ENCODE peak calls at places on chromosomes 11 and 22, in eight cellular contexts. R is HCT116, U is HepG2, Y is GM23338, D is K562, L is SK-N-SH, F is Panc1, H is GM12878. S is an unnamed sample.

GRCh38 chr11:5291207-5291838 is 10.4 kb downstream of the OR51B4 start:
- DNase-seq in U (peak), H (no peak), D (peak), L (peak), Y (peak), F (peak), R (peak), S (peak)

GRCh38 chr11:111838054-111838453 is 33.3 kb downstream of the ALG9 start:
- DNase-seq in F (no peak), U (no peak), L (no peak), Y (no peak), H (no peak), D (no peak), R (no peak), S (no peak)

GRCh38 chr11:75223954-75224643 is 16.5 kb upstream of the TPBGL start:
- DNase-seq in H (no peak), D (peak), Y (peak), R (no peak), U (peak), L (no peak), F (no peak), S (no peak)

GRCh38 chr11:93518081-93518480 is 25.1 kb downstream of the SMCO4 start:
- DNase-seq in H (no peak), D (no peak), Y (no peak), R (no peak), U (no peak), L (no peak), F (no peak), S (no peak)

GRCh38 chr11:1227551-1228182 is 4.8 kb downstream of the MUC5B start:
- DNase-seq in H (no peak), D (peak), L (peak), F (no peak), U (no peak), Y (no peak), R (no peak), S (no peak)

GRCh38 chr11:9285850-9286587 is 20.9 kb upstream of the DENND5A start:
- DNase-seq in L (no peak), R (no peak), F (no peak), D (no peak), U (no peak), Y (no peak), H (no peak), S (no peak)

GRCh38 chr22:40487663-40488249 is 117.4 kb downstream of the SGSM3 start:
- DNase-seq in F (no peak), Y (peak), H (no peak), U (peak), R (no peak), D (peak), L (peak), S (no peak)

GRCh38 chr22:23065495-23066122 is 4.7 kb upstream of the GNAZ start:
- DNase-seq in H (no peak), Y (no peak), U (no peak), L (peak), F (no peak), D (no peak), R (no peak), S (no peak)

GRCh38 chr11:121429556-121429955 is 22.6 kb upstream of the SORL1 start:
- DNase-seq in U (no peak), F (no peak), R (no peak), L (no peak), D (no peak), H (no peak), Y (no peak), S (peak)

GRCh38 chr11:58649623-58650022 is 27.2 kb downstream of the CNTF start:
- DNase-seq in Y (no peak), F (no peak), H (no peak), U (no peak), L (no peak), D (no peak), R (no peak), S (no peak)

GRCh38 chr11:6606471-6607189 is 3.1 kb downstream of the ILK start:
- DNase-seq in U (peak), L (peak), F (peak), R (peak), D (peak), H (no peak), Y (peak), S (peak)

GRCh38 chr22:45892681-45893461 is 84.1 kb downstream of the WNT7B start:
- DNase-seq in R (no peak), Y (no peak), F (no peak), H (no peak), U (no peak), D (no peak), L (no peak), S (no peak)

GRCh38 chr11:96311120-96311568 is 31.9 kb downstream of the MAML2 start:
- DNase-seq in D (no peak), F (no peak), R (no peak), H (no peak), Y (no peak), L (no peak), U (no peak), S (no peak)

GRCh38 chr11:10648896-10649295 is 44.7 kb downstream of the IRAG1 start:
- DNase-seq in Y (no peak), H (no peak), L (no peak), D (no peak), F (no peak), R (no peak), U (no peak), S (no peak)

GRCh38 chr11:86182976-86183584 is 61.5 kb upstream of the EED start:
- DNase-seq in L (no peak), H (peak), R (no peak), D (peak), F (no peak), U (no peak), Y (no peak), S (peak)

GRCh38 chr11:7605544-7605943 is 67.8 kb downstream of the CYB5R2 start:
- DNase-seq in H (no peak), L (no peak), F (no peak), Y (no peak), U (peak), R (peak), D (no peak), S (no peak)

GRCh38 chr11:61688368-61689163 is 8.4 kb downstream of the DAGLA start:
- DNase-seq in Y (no peak), R (no peak), H (no peak), D (no peak), L (no peak), U (no peak), F (no peak), S (peak)

GRCh38 chr11:120512727-120513435 is 1.3 kb downstream of the GRIK4 start:
- DNase-seq in U (no peak), R (no peak), L (peak), H (no peak), Y (no peak), D (no peak), F (no peak), S (no peak)

GRCh38 chr11:76644591-76644990 is 26.0 kb downstream of the LRRC32 start:
- DNase-seq in L (no peak), Y (no peak), R (no peak), H (no peak), U (no peak), F (no peak), D (no peak), S (no peak)

GRCh38 chr22:24105018-24105360 is 76.3 kb upstream of the SUSD2 start:
- DNase-seq in U (no peak), F (no peak), R (no peak), Y (no peak), D (no peak), L (no peak), H (no peak), S (no peak)

GRCh38 chr11:112355726-112356125 is 95.1 kb upstream of the PLET1 start:
- DNase-seq in U (no peak), D (peak), F (no peak), L (peak), H (no peak), Y (peak), R (peak), S (peak)

GRCh38 chr11:61832758-61833157 is 4.7 kb downstream of the FADS2 start:
- DNase-seq in D (no peak), Y (no peak), U (no peak), R (no peak), H (no peak), F (no peak), L (no peak), S (no peak)

GRCh38 chr11:70075836-70076235 is 2.3 kb upstream of the ANO1 start:
- DNase-seq in Y (no peak), H (no peak), R (no peak), U (no peak), D (no peak), L (no peak), F (no peak), S (no peak)

GRCh38 chr11:119482561-119483001 is 59.6 kb upstream of the THY1 start:
- DNase-seq in U (no peak), R (no peak), H (no peak), L (no peak), F (no peak), Y (no peak), D (no peak), S (no peak)

GRCh38 chr22:46076651-46077339 is 73.5 kb upstream of the PPARA start:
- DNase-seq in H (no peak), U (no peak), Y (peak), L (no peak), R (no peak), F (no peak), D (no peak), S (no peak)

GRCh38 chr11:37504066-37504611 is 906.1 kb upstream of the RAG2 start:
- DNase-seq in R (no peak), L (no peak), H (peak), D (no peak), F (peak), Y (peak), U (no peak), S (no peak)

GRCh38 chr11:94132823-94133408 is 4.3 kb downstream of the PANX1 start:
- DNase-seq in R (no peak), D (no peak), H (no peak), Y (no peak), U (no peak), L (no peak), F (no peak), S (no peak)

GRCh38 chr11:66259225-66259624 is 9.2 kb upstream of the RAB1B start:
- DNase-seq in D (no peak), U (no peak), Y (no peak), R (no peak), L (no peak), F (no peak), H (no peak), S (no peak)

GRCh38 chr11:64661146-64661545 is 61.9 kb downstream of the NRXN2 start:
- DNase-seq in Y (no peak), L (no peak), H (no peak), R (no peak), U (no peak), D (no peak), F (no peak), S (no peak)

GRCh38 chr11:64238076-64238475 is 2.8 kb upstream of the FKBP2 start:
- DNase-seq in H (no peak), R (no peak), Y (no peak), F (no peak), D (no peak), U (no peak), L (no peak), S (no peak)

GRCh38 chr11:64056861-64057260 is 21.1 kb downstream of the FLRT1 start:
- DNase-seq in F (no peak), D (no peak), Y (no peak), H (no peak), U (no peak), L (no peak), R (no peak), S (no peak)

GRCh38 chr22:23240639-23241389 is 60.5 kb downstream of the BCR start:
- DNase-seq in Y (peak), R (no peak), D (peak), H (no peak), U (no peak), F (no peak), L (peak), S (no peak)

GRCh38 chr22:48192920-48193319 is 1430.5 kb downstream of the TBC1D22A start:
- DNase-seq in R (no peak), L (no peak), D (no peak), H (no peak), F (no peak), Y (no peak), U (no peak), S (peak)

GRCh38 chr11:75582935-75583709 is 21.1 kb downstream of the SERPINH1 start:
- DNase-seq in D (peak), F (no peak), L (peak), R (no peak), U (no peak), H (no peak), Y (peak), S (no peak)

GRCh38 chr11:116853461-116854073 is 16.1 kb upstream of the APOA1 start:
- DNase-seq in Y (no peak), R (peak), U (no peak), L (no peak), H (peak), D (no peak), F (peak), S (peak)

GRCh38 chr22:35524966-35525686 is 15.5 kb upstream of the RASD2 start:
- DNase-seq in R (no peak), F (no peak), Y (no peak), U (no peak), L (peak), D (no peak), H (no peak), S (no peak)

GRCh38 chr11:77475206-77475605 is 1.3 kb upstream of the PAK1 start:
- DNase-seq in U (no peak), L (no peak), Y (no peak), D (no peak), R (no peak), H (no peak), F (no peak), S (no peak)

GRCh38 chr11:20013346-20014066 is 146.8 kb downstream of the DBX1 start:
- DNase-seq in D (peak), L (no peak), Y (no peak), R (no peak), F (no peak), H (no peak), U (peak), S (no peak)

DNA sequence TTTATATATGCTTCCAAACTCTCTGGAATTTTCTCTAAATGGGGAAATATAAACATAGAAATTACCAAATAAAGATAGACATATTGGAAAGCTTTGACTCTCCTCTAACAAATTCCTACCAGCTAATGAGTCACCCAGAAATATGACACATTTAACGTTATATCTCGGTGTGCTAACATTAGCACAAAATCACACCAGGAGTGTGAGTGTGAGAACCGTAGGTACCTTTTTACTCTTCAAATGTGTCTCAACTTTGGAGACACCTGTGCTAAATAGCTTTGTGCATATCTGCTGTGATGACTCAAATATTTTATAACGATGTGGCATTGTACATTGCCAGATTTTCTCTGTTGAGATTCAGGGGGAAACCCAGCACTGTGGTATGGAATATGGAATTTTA is 714.4 kb downstream of the METTL15 start:
- DNase-seq in Y (no peak), R (no peak), H (no peak), D (no peak), F (no peak), L (no peak), U (no peak), S (no peak)
- TF ChIP-seq POLR2AphosphoS5 in Y (no peak), R (no peak), H (no peak), D (no peak), F (no peak), L (no peak), U (no peak), S (no peak)

GRCh38 chr11:36328956-36329673 is 33.0 kb downstream of the PRR5L start:
- DNase-seq in R (no peak), Y (no peak), D (no peak), F (no peak), H (no peak), U (no peak), L (no peak), S (no peak)

GRCh38 chr11:36333468-36333867 is 37.4 kb downstream of the PRR5L start:
- DNase-seq in Y (no peak), D (no peak), H (no peak), U (no peak), R (no peak), F (no peak), L (no peak), S (no peak)

DNA sequence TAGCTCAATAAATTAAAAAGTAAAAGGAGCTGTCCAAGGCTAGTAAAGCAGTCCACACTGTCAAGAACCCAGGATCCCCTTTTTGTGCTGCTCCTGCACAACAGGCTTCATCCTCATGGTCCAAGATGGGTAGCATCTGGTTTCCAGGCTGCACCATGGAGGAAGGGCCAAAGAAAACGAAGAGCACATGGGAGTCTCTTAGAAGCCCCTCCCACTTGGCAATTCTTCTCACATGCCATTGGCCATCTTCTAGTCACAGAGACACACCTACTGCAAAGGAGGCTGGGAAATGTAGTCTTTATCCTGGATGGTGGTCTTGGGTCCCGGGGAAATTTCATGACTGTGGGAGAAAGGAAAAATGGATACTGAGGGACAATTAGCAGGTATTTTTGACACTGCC is 37.8 kb downstream of the PRR5L start:
- DNase-seq in L (peak), D (peak), H (no peak), F (no peak), Y (peak), R (peak), U (no peak), S (no peak)
- TF ChIP-seq REST in L (no peak), D (no peak), H (no peak), F (peak), Y (no peak), R (no peak), U (no peak), S (peak)

GRCh38 chr11:32485733-32486132 is 50.4 kb upstream of the WT1 start:
- DNase-seq in R (no peak), F (no peak), Y (no peak), L (no peak), H (no peak), U (no peak), D (no peak), S (no peak)

GRCh38 chr11:32489464-32489863 is 54.1 kb upstream of the WT1 start:
- DNase-seq in D (no peak), U (no peak), F (no peak), Y (peak), R (no peak), L (no peak), H (no peak), S (no peak)

GRCh38 chr11:32487270-32487669 is 51.9 kb upstream of the WT1 start:
- DNase-seq in F (no peak), H (no peak), D (peak), L (peak), R (peak), Y (peak), U (no peak), S (no peak)
- TF ChIP-seq CTCF in F (peak), H (peak), D (peak), L (peak), R (peak), Y (peak), U (no peak), S (no peak)

DNA sequence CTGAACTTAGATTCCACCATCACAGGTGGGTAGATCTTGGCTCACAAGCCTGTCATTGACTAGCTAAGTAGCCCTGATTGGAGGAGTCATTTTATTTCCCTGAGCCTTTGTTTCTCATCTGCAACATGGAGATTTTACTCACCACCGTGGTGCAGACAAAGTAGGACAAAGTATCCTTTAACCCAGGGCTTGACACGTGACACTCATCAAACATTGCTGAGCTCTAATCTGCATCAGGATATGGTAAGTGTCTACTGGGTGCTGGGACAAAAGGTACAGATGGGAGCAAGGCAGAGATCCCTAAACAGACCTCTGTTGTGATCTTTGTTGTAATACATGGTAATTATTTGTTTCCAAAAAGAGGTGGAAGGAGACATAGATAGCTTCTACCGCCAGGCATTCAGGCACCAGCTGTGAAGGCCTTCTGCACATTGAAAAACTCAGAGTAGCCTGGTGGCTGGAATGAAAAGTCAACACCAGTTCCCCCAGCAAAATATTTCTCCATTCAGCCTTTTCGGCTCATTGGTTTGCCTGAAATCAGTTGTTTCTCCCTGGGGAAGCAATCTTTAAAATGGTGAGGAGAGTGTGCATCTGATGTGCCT is 18.3 kb upstream of the MICAL2 start:
- DNase-seq in L (no peak), U (peak), Y (no peak), D (no peak), H (no peak), R (no peak), F (no peak), S (no peak)
- TF ChIP-seq POLR2AphosphoS5 in L (no peak), U (no peak), Y (no peak), D (no peak), H (no peak), R (no peak), F (no peak), S (no peak)

GRCh38 chr22:37060801-37061610 is 9.5 kb downstream of the KCTD17 start:
- DNase-seq in U (no peak), Y (no peak), R (no peak), L (no peak), H (no peak), F (no peak), D (no peak), S (no peak)
- TF ChIP-seq REST in U (no peak), Y (no peak), R (no peak), L (no peak), H (no peak), F (no peak), D (no peak), S (no peak)

GRCh38 chr11:34566209-34566551 is 52.6 kb upstream of the ELF5 start:
- DNase-seq in L (no peak), D (no peak), R (no peak), H (no peak), F (no peak), Y (no peak), U (peak), S (no peak)

GRCh38 chr11:34566736-34567135 is 53.1 kb upstream of the ELF5 start:
- DNase-seq in Y (no peak), U (no peak), F (no peak), L (no peak), R (no peak), H (no peak), D (no peak), S (no peak)

GRCh38 chr11:34570584-34570983 is 50.3 kb upstream of the EHF start:
- DNase-seq in F (no peak), H (no peak), L (peak), R (no peak), D (no peak), U (no peak), Y (no peak), S (no peak)

GRCh38 chr11:34565417-34566208 is 52.0 kb upstream of the ELF5 start:
- DNase-seq in Y (peak), D (peak), R (peak), L (peak), U (peak), F (peak), H (no peak), S (no peak)

DNA sequence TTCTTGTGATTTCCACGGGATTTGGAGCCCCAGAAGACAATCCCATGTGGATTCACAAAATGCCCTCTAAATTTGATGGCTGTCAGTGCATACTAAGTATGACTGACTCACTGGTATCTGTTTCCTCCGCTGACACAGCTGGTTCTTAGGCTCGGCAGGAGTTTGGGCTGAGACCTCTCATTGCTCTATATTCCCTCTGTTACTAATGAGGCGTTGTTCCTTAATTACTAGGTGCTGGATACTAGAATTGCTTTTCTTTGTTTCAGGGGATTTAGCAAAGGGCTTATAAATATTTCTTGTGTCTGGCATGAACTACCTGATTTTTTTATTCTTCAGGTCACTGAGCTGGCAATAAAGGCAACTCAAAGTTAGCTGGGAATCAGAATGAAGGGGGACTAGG is 53.2 kb upstream of the EHF start:
- DNase-seq in H (no peak), U (no peak), D (no peak), Y (no peak), L (no peak), R (no peak), F (no peak), S (no peak)
- TF ChIP-seq CTCF in H (no peak), U (no peak), D (no peak), Y (no peak), L (no peak), R (no peak), F (no peak), S (no peak)

GRCh38 chr11:134275188-134275533 is 1.0 kb upstream of the GLB1L3 start:
- DNase-seq in Y (peak), U (no peak), R (no peak), D (no peak), F (no peak), L (no peak), H (no peak), S (no peak)
- TF ChIP-seq POLR2AphosphoS5 in Y (no peak), U (no peak), R (no peak), D (no peak), F (no peak), L (no peak), H (no peak), S (no peak)

GRCh38 chr11:3622521-3622920 is 19.3 kb downstream of the ART5 start:
- DNase-seq in Y (no peak), H (no peak), R (no peak), L (no peak), U (no peak), F (no peak), D (no peak), S (no peak)
- TF ChIP-seq REST in Y (no peak), H (no peak), R (no peak), L (no peak), U (no peak), F (no peak), D (no peak), S (no peak)

S was measured in HL-60.